ENCODE peak calls at places on chromosomes 12 and 14, in four cellular contexts. P is adipocyte, R is activated T-helper 1 cell treated with Interleukin-2 at 50 U/mL for 16 hours, L is A549. Z is an unnamed sample.

GRCh38 chr14:20456971-20457370 is 1.9 kb downstream of the APEX1 start:
- DNase-seq in P (no peak), R (no peak), L (no peak), Z (no peak)

GRCh38 chr12:122793685-122794106 is 19.3 kb downstream of the CCDC62 start:
- DNase-seq in P (peak; percentile 85), R (no peak), L (peak; percentile 73), Z (no peak)

GRCh38 chr14:21748869-21749303 is 75.3 kb upstream of the OR4E1 start:
- DNase-seq in P (peak; percentile 52), R (no peak), L (peak; percentile 58), Z (peak; percentile 62)

GRCh38 chr14:82642425-82642824 is 1108.8 kb upstream of the SEL1L start:
- DNase-seq in P (no peak), R (no peak), L (peak; percentile 61), Z (no peak)

GRCh38 chr14:97251423-97252155 is 454.4 kb downstream of the VRK1 start:
- DNase-seq in P (no peak), R (no peak), L (no peak), Z (no peak)

GRCh38 chr12:68358532-68359485 is 26.6 kb upstream of the MDM1 start:
- DNase-seq in P (peak; percentile 94), R (peak; percentile 38), L (peak; percentile 88), Z (peak; percentile 73)

GRCh38 chr12:50110762-50111416 is 1.1 kb upstream of the COX14 start:
- DNase-seq in P (peak; percentile 25), R (no peak), L (peak; percentile 52), Z (peak; percentile 18)

GRCh38 chr12:130126023-130126432 is 36.2 kb upstream of the FZD10 start:
- DNase-seq in P (no peak), R (no peak), L (peak; percentile 21), Z (no peak)

GRCh38 chr12:109053382-109054123 is 1.2 kb downstream of the USP30 start:
- DNase-seq in P (peak; percentile 10), R (no peak), L (no peak), Z (peak; percentile 24)

GRCh38 chr12:25518512-25518911 is 34.6 kb downstream of the LMNTD1 start:
- DNase-seq in P (no peak), R (no peak), L (no peak), Z (no peak)

GRCh38 chr14:23661542-23661941 is 25.4 kb downstream of the DHRS2 start:
- DNase-seq in P (no peak), R (no peak), L (no peak), Z (no peak)

GRCh38 chr12:85356596-85357385 is 76.8 kb downstream of the ALX1 start:
- DNase-seq in P (no peak), R (no peak), L (no peak), Z (no peak)

GRCh38 chr12:67920432-67920831 is 68.8 kb upstream of the IFNG-AS1 start:
- DNase-seq in P (no peak), R (no peak), L (no peak), Z (no peak)

GRCh38 chr12:79294590-79294989 is 396.2 kb downstream of the PAWR start:
- DNase-seq in P (no peak), R (no peak), L (peak; percentile 31), Z (no peak)

GRCh38 chr12:12432373-12432772 is 75.5 kb downstream of the BORCS5 start:
- DNase-seq in P (peak; percentile 86), R (no peak), L (peak; percentile 37), Z (no peak)

GRCh38 chr12:108253540-108253939 is 85.6 kb downstream of the CMKLR1 start:
- DNase-seq in P (no peak), R (no peak), L (no peak), Z (no peak)

GRCh38 chr12:129863938-129864337 is 39.9 kb downstream of the TMEM132D start:
- DNase-seq in P (no peak), R (no peak), L (no peak), Z (no peak)

GRCh38 chr14:25413058-25413457 is 363.1 kb upstream of the STXBP6 start:
- DNase-seq in P (no peak), R (no peak), L (no peak), Z (no peak)